ENCODE peak calls at places on chromosome 5, in eight cellular contexts. One of them, this sample, is unnamed.

GRCh38 chr5:134651531-134651930 is 2.9 kb downstream of the SEC24A start:
- DNase-seq in HepG2: no peak
- DNase-seq in Panc1: no peak
- DNase-seq in sigmoid colon: no peak
- DNase-seq in spleen: no peak
- DNase-seq in breast epithelium: no peak
- DNase-seq in HCT116: no peak
- DNase-seq in endothelial cell of umbilical vein: no peak
- DNase-seq in this sample: no peak

GRCh38 chr5:124700930-124701458 is 45.4 kb downstream of the ZNF608 start:
- DNase-seq in endothelial cell of umbilical vein: no peak
- DNase-seq in sigmoid colon: no peak
- DNase-seq in Panc1: no peak
- DNase-seq in HCT116: no peak
- DNase-seq in HepG2: no peak
- DNase-seq in breast epithelium: no peak
- DNase-seq in spleen: no peak
- DNase-seq in this sample: peak; percentile 62

GRCh38 chr5:54024466-54024865 is 285.9 kb downstream of the ARL15 start:
- DNase-seq in endothelial cell of umbilical vein: no peak
- DNase-seq in Panc1: no peak
- DNase-seq in HCT116: no peak
- DNase-seq in sigmoid colon: no peak
- DNase-seq in spleen: no peak
- DNase-seq in breast epithelium: no peak
- DNase-seq in HepG2: no peak
- DNase-seq in this sample: no peak

GRCh38 chr5:40652441-40653220 is 27.1 kb upstream of the PTGER4 start:
- DNase-seq in sigmoid colon: no peak
- DNase-seq in endothelial cell of umbilical vein: no peak
- DNase-seq in Panc1: no peak
- DNase-seq in breast epithelium: no peak
- DNase-seq in HepG2: no peak
- DNase-seq in HCT116: no peak
- DNase-seq in spleen: no peak
- DNase-seq in this sample: no peak

GRCh38 chr5:35785601-35786085 is 71.0 kb upstream of the IL7R start:
- DNase-seq in spleen: no peak
- DNase-seq in sigmoid colon: no peak
- DNase-seq in breast epithelium: no peak
- DNase-seq in Panc1: no peak
- DNase-seq in HepG2: no peak
- DNase-seq in endothelial cell of umbilical vein: no peak
- DNase-seq in HCT116: no peak
- DNase-seq in this sample: no peak

GRCh38 chr5:179411161-179411841 is 66.0 kb upstream of the ADAMTS2 start:
- DNase-seq in Panc1: no peak
- DNase-seq in breast epithelium: no peak
- DNase-seq in sigmoid colon: no peak
- DNase-seq in HepG2: no peak
- DNase-seq in endothelial cell of umbilical vein: no peak
- DNase-seq in HCT116: no peak
- DNase-seq in spleen: no peak
- DNase-seq in this sample: no peak

GRCh38 chr5:120405923-120406322 is 58.2 kb upstream of the PRR16 start:
- DNase-seq in HepG2: no peak
- DNase-seq in breast epithelium: no peak
- DNase-seq in HCT116: no peak
- DNase-seq in sigmoid colon: no peak
- DNase-seq in Panc1: no peak
- DNase-seq in spleen: no peak
- DNase-seq in endothelial cell of umbilical vein: peak; percentile 66
- DNase-seq in this sample: no peak

GRCh38 chr5:122076669-122077450 is 1.2 kb downstream of the LOX start:
- DNase-seq in sigmoid colon: peak; percentile 90
- DNase-seq in endothelial cell of umbilical vein: peak; percentile 88
- DNase-seq in HepG2: peak; percentile 70
- DNase-seq in spleen: peak; percentile 82
- DNase-seq in breast epithelium: peak; percentile 82
- DNase-seq in Panc1: no peak
- DNase-seq in HCT116: no peak
- DNase-seq in this sample: peak; percentile 79

GRCh38 chr5:44727100-44727499 is 81.6 kb upstream of the MRPS30 start:
- DNase-seq in spleen: no peak
- DNase-seq in HepG2: no peak
- DNase-seq in sigmoid colon: no peak
- DNase-seq in endothelial cell of umbilical vein: no peak
- DNase-seq in breast epithelium: no peak
- DNase-seq in HCT116: no peak
- DNase-seq in Panc1: no peak
- DNase-seq in this sample: no peak

GRCh38 chr5:88875609-88876234 is 7.3 kb downstream of the MEF2C start:
- DNase-seq in HepG2: no peak
- DNase-seq in breast epithelium: no peak
- DNase-seq in endothelial cell of umbilical vein: peak; percentile 62
- DNase-seq in spleen: no peak
- DNase-seq in sigmoid colon: no peak
- DNase-seq in Panc1: no peak
- DNase-seq in HCT116: no peak
- DNase-seq in this sample: no peak

GRCh38 chr5:78771260-78772240 is 123.0 kb upstream of the LHFPL2 start:
- DNase-seq in HepG2: no peak
- DNase-seq in sigmoid colon: no peak
- DNase-seq in endothelial cell of umbilical vein: peak; percentile 91
- DNase-seq in Panc1: no peak
- DNase-seq in HCT116: no peak
- DNase-seq in breast epithelium: no peak
- DNase-seq in spleen: peak; percentile 82
- DNase-seq in this sample: no peak

GRCh38 chr5:154135125-154135524 is 55.4 kb upstream of the GALNT10 start:
- DNase-seq in HCT116: no peak
- DNase-seq in Panc1: no peak
- DNase-seq in breast epithelium: no peak
- DNase-seq in sigmoid colon: no peak
- DNase-seq in endothelial cell of umbilical vein: no peak
- DNase-seq in spleen: no peak
- DNase-seq in HepG2: no peak
- DNase-seq in this sample: no peak

DNA sequence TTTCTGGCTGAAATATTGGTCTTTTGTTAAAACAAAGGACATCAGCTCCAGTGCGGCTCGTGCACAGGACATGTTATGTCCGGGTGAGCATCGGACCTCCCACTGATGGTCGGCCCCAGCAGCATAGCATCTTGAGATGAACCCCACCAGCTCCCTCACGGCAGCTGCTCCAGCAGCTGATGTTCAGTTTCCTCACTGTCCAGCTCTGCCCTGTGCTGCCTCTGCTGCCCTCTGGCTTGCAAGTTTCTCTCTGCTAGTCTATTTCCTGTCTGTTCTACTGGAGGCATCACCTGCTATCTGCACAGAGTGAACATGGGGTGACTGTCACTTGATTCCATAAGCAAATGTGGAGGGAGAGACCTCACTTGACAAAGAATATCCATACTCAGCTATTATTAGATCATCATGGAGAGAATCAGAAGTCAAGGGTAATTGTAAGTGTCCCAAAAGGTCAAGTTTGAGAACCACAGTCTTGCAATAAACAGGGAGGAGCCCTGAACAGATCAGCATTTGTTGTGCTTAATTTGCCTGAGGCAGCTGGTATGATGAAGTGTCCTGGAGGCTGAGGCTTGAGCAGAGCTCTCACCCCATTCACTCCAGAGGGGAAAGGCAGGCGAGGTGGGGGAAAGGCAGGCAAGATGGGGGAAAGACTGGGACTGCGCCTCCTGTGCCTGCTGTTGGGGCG is 702.8 kb downstream of the SEMA5A start:
- DNase-seq in spleen: no peak
- DNase-seq in Panc1: no peak
- DNase-seq in sigmoid colon: no peak
- DNase-seq in HCT116: no peak
- DNase-seq in breast epithelium: no peak
- DNase-seq in endothelial cell of umbilical vein: no peak
- DNase-seq in HepG2: no peak
- DNase-seq in this sample: no peak
- TF ChIP-seq CTCF in spleen: no peak
- TF ChIP-seq CTCF in Panc1: no peak
- TF ChIP-seq CTCF in sigmoid colon: no peak
- TF ChIP-seq CTCF in HCT116: no peak
- TF ChIP-seq CTCF in breast epithelium: no peak
- TF ChIP-seq CTCF in endothelial cell of umbilical vein: no peak
- TF ChIP-seq CTCF in HepG2: no peak
- TF ChIP-seq CTCF in this sample: no peak

GRCh38 chr5:119356384-119357188 is 767 bp downstream of the TNFAIP8 start:
- DNase-seq in sigmoid colon: no peak
- DNase-seq in HepG2: no peak
- DNase-seq in breast epithelium: no peak
- DNase-seq in HCT116: no peak
- DNase-seq in spleen: no peak
- DNase-seq in endothelial cell of umbilical vein: peak; percentile 36
- DNase-seq in Panc1: no peak
- DNase-seq in this sample: no peak
- H3K4me3 ChIP-seq in sigmoid colon: peak overlapping the region; percentile 44
- H3K4me3 ChIP-seq in HepG2: no peak overlapping the region
- H3K4me3 ChIP-seq in breast epithelium: peak overlapping the region; percentile 84
- H3K4me3 ChIP-seq in HCT116: no peak overlapping the region
- H3K4me3 ChIP-seq in spleen: peak overlapping the region; percentile 57
- H3K4me3 ChIP-seq in endothelial cell of umbilical vein: peak overlapping the region; percentile 80
- H3K4me3 ChIP-seq in Panc1: peak overlapping the region; percentile 41
- H3K4me3 ChIP-seq in this sample: peak overlapping the region; percentile 42

GRCh38 chr5:351911-352225 is 30.4 kb downstream of the AHRR start:
- DNase-seq in Panc1: no peak
- DNase-seq in HepG2: no peak
- DNase-seq in HCT116: no peak
- DNase-seq in spleen: no peak
- DNase-seq in sigmoid colon: no peak
- DNase-seq in breast epithelium: no peak
- DNase-seq in endothelial cell of umbilical vein: no peak
- DNase-seq in this sample: no peak

GRCh38 chr5:353599-354580 is 32.4 kb downstream of the AHRR start:
- DNase-seq in endothelial cell of umbilical vein: no peak
- DNase-seq in HCT116: no peak
- DNase-seq in spleen: no peak
- DNase-seq in breast epithelium: no peak
- DNase-seq in HepG2: no peak
- DNase-seq in sigmoid colon: no peak
- DNase-seq in Panc1: no peak
- DNase-seq in this sample: no peak

GRCh38 chr5:355379-355935 is 33.9 kb downstream of the AHRR start:
- DNase-seq in Panc1: no peak
- DNase-seq in sigmoid colon: no peak
- DNase-seq in spleen: no peak
- DNase-seq in HCT116: no peak
- DNase-seq in breast epithelium: no peak
- DNase-seq in endothelial cell of umbilical vein: no peak
- DNase-seq in HepG2: no peak
- DNase-seq in this sample: no peak

GRCh38 chr5:352639-353598 is 31.4 kb downstream of the AHRR start:
- DNase-seq in endothelial cell of umbilical vein: no peak
- DNase-seq in sigmoid colon: no peak
- DNase-seq in HCT116: no peak
- DNase-seq in Panc1: no peak
- DNase-seq in HepG2: no peak
- DNase-seq in breast epithelium: no peak
- DNase-seq in spleen: no peak
- DNase-seq in this sample: no peak

GRCh38 chr5:354581-355378 is 33.3 kb downstream of the AHRR start:
- DNase-seq in sigmoid colon: no peak
- DNase-seq in endothelial cell of umbilical vein: no peak
- DNase-seq in Panc1: no peak
- DNase-seq in HCT116: no peak
- DNase-seq in spleen: peak; percentile 61
- DNase-seq in breast epithelium: no peak
- DNase-seq in HepG2: no peak
- DNase-seq in this sample: no peak
- TF ChIP-seq POLR2AphosphoS5 in sigmoid colon: no peak
- TF ChIP-seq POLR2AphosphoS5 in endothelial cell of umbilical vein: no peak
- TF ChIP-seq POLR2AphosphoS5 in Panc1: no peak
- TF ChIP-seq POLR2AphosphoS5 in HCT116: no peak
- TF ChIP-seq POLR2AphosphoS5 in spleen: no peak
- TF ChIP-seq POLR2AphosphoS5 in breast epithelium: no peak
- TF ChIP-seq POLR2AphosphoS5 in HepG2: no peak
- TF ChIP-seq POLR2AphosphoS5 in this sample: no peak

GRCh38 chr5:33075731-33076130 is 364.6 kb downstream of the NPR3 start:
- DNase-seq in HepG2: no peak
- DNase-seq in HCT116: no peak
- DNase-seq in endothelial cell of umbilical vein: no peak
- DNase-seq in breast epithelium: no peak
- DNase-seq in sigmoid colon: no peak
- DNase-seq in spleen: no peak
- DNase-seq in Panc1: no peak
- DNase-seq in this sample: no peak
- TF ChIP-seq CTCF in HepG2: no peak
- TF ChIP-seq CTCF in HCT116: no peak
- TF ChIP-seq CTCF in endothelial cell of umbilical vein: no peak
- TF ChIP-seq CTCF in breast epithelium: no peak
- TF ChIP-seq CTCF in sigmoid colon: no peak
- TF ChIP-seq CTCF in spleen: no peak
- TF ChIP-seq CTCF in Panc1: no peak
- TF ChIP-seq CTCF in this sample: no peak

GRCh38 chr5:172556971-172557461 is 84.0 kb upstream of the NEURL1B start:
- DNase-seq in HepG2: no peak
- DNase-seq in endothelial cell of umbilical vein: no peak
- DNase-seq in sigmoid colon: peak; percentile 96
- DNase-seq in Panc1: no peak
- DNase-seq in spleen: peak; percentile 50
- DNase-seq in HCT116: no peak
- DNase-seq in breast epithelium: no peak
- DNase-seq in this sample: no peak

GRCh38 chr5:172561151-172561550 is 79.9 kb upstream of the NEURL1B start:
- DNase-seq in endothelial cell of umbilical vein: no peak
- DNase-seq in HepG2: no peak
- DNase-seq in HCT116: no peak
- DNase-seq in spleen: no peak
- DNase-seq in sigmoid colon: no peak
- DNase-seq in Panc1: no peak
- DNase-seq in breast epithelium: no peak
- DNase-seq in this sample: no peak

GRCh38 chr5:172556262-172556661 is 84.8 kb upstream of the NEURL1B start:
- DNase-seq in sigmoid colon: peak; percentile 68
- DNase-seq in spleen: peak; percentile 38
- DNase-seq in HepG2: no peak
- DNase-seq in HCT116: no peak
- DNase-seq in endothelial cell of umbilical vein: no peak
- DNase-seq in Panc1: no peak
- DNase-seq in breast epithelium: no peak
- DNase-seq in this sample: no peak

GRCh38 chr5:172559004-172559932 is 81.8 kb upstream of the NEURL1B start:
- DNase-seq in breast epithelium: no peak
- DNase-seq in endothelial cell of umbilical vein: no peak
- DNase-seq in Panc1: no peak
- DNase-seq in sigmoid colon: peak; percentile 95
- DNase-seq in HCT116: peak; percentile 6
- DNase-seq in spleen: peak; percentile 49
- DNase-seq in HepG2: no peak
- DNase-seq in this sample: peak; percentile 69

GRCh38 chr5:172558076-172558990 is 82.7 kb upstream of the NEURL1B start:
- DNase-seq in spleen: peak; percentile 37
- DNase-seq in breast epithelium: no peak
- DNase-seq in endothelial cell of umbilical vein: no peak
- DNase-seq in Panc1: no peak
- DNase-seq in sigmoid colon: peak; percentile 66
- DNase-seq in HCT116: no peak
- DNase-seq in HepG2: no peak
- DNase-seq in this sample: no peak
- H3K4me3 ChIP-seq in spleen: no peak overlapping the region
- H3K4me3 ChIP-seq in breast epithelium: peak overlapping the region; percentile 64
- H3K4me3 ChIP-seq in endothelial cell of umbilical vein: no peak overlapping the region
- H3K4me3 ChIP-seq in Panc1: no peak overlapping the region
- H3K4me3 ChIP-seq in sigmoid colon: no peak overlapping the region
- H3K4me3 ChIP-seq in HCT116: no peak overlapping the region
- H3K4me3 ChIP-seq in HepG2: no peak overlapping the region
- H3K4me3 ChIP-seq in this sample: peak overlapping the region; percentile 14